ENCODE peak calls at places on chromosomes 2 and 18, in nine cellular contexts. P is heart left ventricle, T is kidney, C is K562, L is mammary epithelial cell, U is uterus, J is fibroblast of the aortic adventitia, S is fibroblast of pulmonary artery, W is HFF-Myc. X is an unnamed sample.

GRCh38 chr2:45922577-45922988 is 271.1 kb downstream of the PRKCE start:
- DNase-seq in P (peak; percentile 80), T (no peak), C (no peak), L (no peak), U (no peak), J (peak; percentile 75), S (peak; percentile 62), W (peak; percentile 52), X (no peak)

GRCh38 chr18:11946756-11947155 is 34.6 kb upstream of the IMPA2 start:
- DNase-seq in P (no peak), T (no peak), C (peak; percentile 59), L (peak; percentile 17), U (peak; percentile 44), J (peak; percentile 67), S (peak; percentile 59), W (no peak), X (no peak)

GRCh38 chr18:36099311-36099710 is 29.8 kb downstream of the SLC39A6 start:
- DNase-seq in P (no peak), T (no peak), C (no peak), L (no peak), U (no peak), J (peak; percentile 11), S (no peak), W (no peak), X (no peak)

GRCh38 chr2:239001794-239002193 is 153.9 kb downstream of the TWIST2 start:
- DNase-seq in P (no peak), T (peak; percentile 12), C (no peak), L (no peak), U (no peak), J (no peak), S (no peak), W (no peak), X (peak; percentile 15)

GRCh38 chr2:219182331-219183150 is 4.5 kb downstream of the RETREG2 start:
- DNase-seq in P (no peak), T (no peak), C (no peak), L (no peak), U (no peak), J (no peak), S (no peak), W (no peak), X (no peak)

GRCh38 chr2:127270663-127271062 is 23.3 kb downstream of the ERCC3 start:
- DNase-seq in P (no peak), T (no peak), C (no peak), L (no peak), U (no peak), J (no peak), S (no peak), W (no peak), X (no peak)

GRCh38 chr2:185700883-185701282 is 37.7 kb upstream of the FSIP2 start:
- DNase-seq in P (no peak), T (no peak), C (no peak), L (no peak), U (no peak), J (no peak), S (no peak), W (no peak), X (no peak)

GRCh38 chr2:203280428-203281064 is 41.7 kb downstream of the CYP20A1 start:
- DNase-seq in P (no peak), T (no peak), C (no peak), L (no peak), U (no peak), J (peak; percentile 64), S (peak; percentile 51), W (no peak), X (no peak)

GRCh38 chr2:158912122-158912521 is 56.3 kb upstream of the TANC1 start:
- DNase-seq in P (no peak), T (no peak), C (no peak), L (no peak), U (no peak), J (no peak), S (no peak), W (no peak), X (no peak)

GRCh38 chr2:81283081-81283480 is 978.5 kb upstream of the LRRTM1 start:
- DNase-seq in P (no peak), T (no peak), C (no peak), L (no peak), U (no peak), J (no peak), S (no peak), W (no peak), X (no peak)

GRCh38 chr2:168758970-168759820 is 43.2 kb upstream of the NOSTRIN start:
- DNase-seq in P (no peak), T (no peak), C (peak; percentile 64), L (peak; percentile 45), U (peak; percentile 31), J (peak; percentile 73), S (peak; percentile 75), W (peak; percentile 37), X (no peak)

GRCh38 chr18:9724797-9725196 is 16.7 kb downstream of the RAB31 start:
- DNase-seq in P (no peak), T (no peak), C (no peak), L (no peak), U (no peak), J (no peak), S (no peak), W (no peak), X (no peak)

GRCh38 chr18:46939337-46939963 is 22.0 kb downstream of the KATNAL2 start:
- DNase-seq in P (no peak), T (no peak), C (no peak), L (peak; percentile 60), U (no peak), J (peak; percentile 32), S (peak; percentile 59), W (no peak), X (no peak)

GRCh38 chr18:33074125-33074524 is 301.3 kb upstream of the KLHL14 start:
- DNase-seq in P (no peak), T (no peak), C (no peak), L (no peak), U (no peak), J (no peak), S (no peak), W (no peak), X (no peak)

GRCh38 chr2:52117299-52117698 is 1085.4 kb upstream of the NRXN1 start:
- DNase-seq in P (no peak), T (no peak), C (no peak), L (peak; percentile 9), U (no peak), J (peak; percentile 58), S (peak; percentile 57), W (no peak), X (no peak)

GRCh38 chr2:191217580-191217979 is 27.6 kb upstream of the MYO1B start:
- DNase-seq in P (no peak), T (no peak), C (peak; percentile 3), L (peak; percentile 82), U (no peak), J (peak; percentile 59), S (peak; percentile 68), W (no peak), X (no peak)

GRCh38 chr2:12982149-12982584 is 265.4 kb downstream of the TRIB2 start:
- DNase-seq in P (no peak), T (no peak), C (no peak), L (no peak), U (no peak), J (peak; percentile 50), S (peak; percentile 40), W (peak; percentile 89), X (no peak)

GRCh38 chr2:209876211-209876610 is 104.6 kb downstream of the UNC80 start:
- DNase-seq in P (no peak), T (no peak), C (no peak), L (peak; percentile 30), U (no peak), J (no peak), S (no peak), W (no peak), X (no peak)

GRCh38 chr2:216620806-216621205 is 12.4 kb upstream of the IGFBP2 start:
- DNase-seq in P (peak; percentile 36), T (no peak), C (no peak), L (no peak), U (no peak), J (no peak), S (peak; percentile 47), W (peak; percentile 67), X (no peak)

GRCh38 chr18:486929-487328 is 13.6 kb downstream of the COLEC12 start:
- DNase-seq in P (no peak), T (no peak), C (no peak), L (no peak), U (no peak), J (no peak), S (no peak), W (no peak), X (no peak)
- TF ChIP-seq CTCF in P (no peak), T (no peak), C (no peak), L (no peak), U (no peak), J (no peak), S (no peak), W (no peak), X (no peak)

DNA sequence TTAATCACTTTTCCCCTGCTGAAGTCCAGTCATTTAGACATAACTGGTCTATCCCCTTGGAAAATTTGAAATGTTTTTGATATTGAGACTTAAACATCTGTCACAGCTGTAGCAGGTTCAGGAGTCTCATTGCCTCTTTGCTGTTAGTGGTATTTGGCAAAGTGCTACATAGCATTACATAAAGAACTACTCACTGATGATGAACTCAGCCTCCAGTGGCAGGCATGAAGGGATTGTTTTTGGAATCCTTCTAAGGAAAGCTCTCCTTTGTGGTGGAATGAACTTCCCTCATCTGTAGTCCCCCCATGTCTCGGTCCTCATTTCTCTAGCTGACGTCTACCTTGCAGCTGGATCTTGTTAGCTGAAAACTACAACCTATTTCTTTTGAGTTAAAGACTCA is 111.6 kb downstream of the TACR1 start:
- DNase-seq in P (no peak), T (no peak), C (no peak), L (no peak), U (no peak), J (peak; percentile 29), S (no peak), W (no peak), X (no peak)
- TF ChIP-seq CTCF in P (no peak), T (no peak), C (no peak), L (no peak), U (no peak), J (no peak), S (no peak), W (no peak), X (no peak)

GRCh38 chr2:24797644-24798043 is 4.4 kb downstream of the CENPO start:
- DNase-seq in P (no peak), T (no peak), C (peak; percentile 70), L (no peak), U (no peak), J (no peak), S (no peak), W (no peak), X (no peak)
- TF ChIP-seq CTCF in P (no peak), T (no peak), C (no peak), L (no peak), U (no peak), J (no peak), S (no peak), W (no peak), X (no peak)

DNA sequence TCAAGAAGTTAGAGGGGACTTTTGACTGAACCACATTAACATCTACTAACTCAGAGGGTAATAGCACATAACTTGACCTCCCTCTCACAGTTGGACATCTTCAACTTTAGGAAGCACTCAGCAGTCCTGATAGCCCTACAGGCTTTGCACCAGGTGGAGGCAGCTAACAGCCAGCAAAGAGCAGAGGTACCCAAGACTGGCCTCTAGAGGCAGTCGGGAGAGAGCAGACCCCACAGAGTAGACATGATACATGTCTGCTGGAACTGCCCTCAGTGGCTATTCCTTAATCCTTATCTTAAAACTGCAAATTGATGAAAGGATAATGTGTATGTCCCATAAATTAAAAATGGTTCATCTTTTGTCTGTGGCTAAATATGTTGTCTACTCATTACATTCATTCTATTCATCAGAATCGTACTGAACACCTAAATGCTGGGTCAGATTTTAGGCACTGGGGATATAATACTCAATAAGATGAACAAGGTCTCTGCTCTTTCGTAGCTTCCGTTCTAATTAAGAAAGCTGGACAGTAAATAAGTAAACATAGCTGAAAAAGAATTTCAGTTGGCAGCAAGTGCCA is 49.8 kb downstream of the CAB39 start:
- DNase-seq in P (no peak), T (no peak), C (peak; percentile 55), L (peak; percentile 28), U (no peak), J (no peak), S (no peak), W (no peak), X (no peak)
- TF ChIP-seq CTCF in P (no peak), T (peak; percentile 34), C (peak; percentile 88), L (peak; percentile 57), U (no peak), J (peak; percentile 49), S (peak; percentile 70), W (peak; percentile 66), X (no peak)

X was measured in omental fat pad.